ENCODE peak calls at places on chromosomes 16 and 17, in eight cellular contexts. U, E, P, Q, X, G, F and V are unnamed samples.

GRCh38 chr16:81796035-81796434 is 16.9 kb downstream of the PLCG2 start:
- DNase-seq in U (no peak), E (no peak), P (peak), Q (no peak), X (no peak), G (peak), F (no peak), V (no peak)

GRCh38 chr16:57501492-57501891 is 15.2 kb upstream of the DOK4 start:
- DNase-seq in U (no peak), E (no peak), P (no peak), Q (no peak), X (no peak), G (no peak), F (no peak), V (no peak)

GRCh38 chr17:4573682-4574081 is 10.6 kb upstream of the SMTNL2 start:
- DNase-seq in U (peak), E (no peak), P (no peak), Q (no peak), X (no peak), G (no peak), F (no peak), V (no peak)

GRCh38 chr17:74276051-74276476 is 2.0 kb downstream of the DNAI2 start:
- DNase-seq in U (no peak), E (no peak), P (no peak), Q (peak), X (no peak), G (no peak), F (no peak), V (no peak)

GRCh38 chr16:66619534-66620418 is 15.3 kb downstream of the CMTM3 start:
- DNase-seq in U (no peak), E (no peak), P (no peak), Q (no peak), X (no peak), G (peak), F (no peak), V (no peak)

GRCh38 chr17:43846221-43846712 is 709 bp upstream of the CD300LG start:
- DNase-seq in U (peak), E (peak), P (peak), Q (peak), X (peak), G (peak), F (peak), V (peak)

GRCh38 chr16:78220571-78220970 is 121.1 kb downstream of the WWOX start:
- DNase-seq in U (no peak), E (no peak), P (no peak), Q (no peak), X (no peak), G (no peak), F (no peak), V (no peak)

GRCh38 chr16:88569614-88569984 is 604 bp upstream of the ZC3H18 start:
- DNase-seq in U (no peak), E (peak), P (no peak), Q (no peak), X (no peak), G (peak), F (peak), V (no peak)

GRCh38 chr16:80058236-80058635 is 457.7 kb upstream of the MAF start:
- DNase-seq in U (no peak), E (peak), P (peak), Q (peak), X (no peak), G (no peak), F (no peak), V (no peak)

GRCh38 chr16:12089492-12090161 is 113.1 kb downstream of the SNX29 start:
- DNase-seq in U (no peak), E (peak), P (peak), Q (no peak), X (no peak), G (peak), F (peak), V (no peak)

GRCh38 chr16:89925596-89926079 is 2.5 kb downstream of the TUBB3 start:
- DNase-seq in U (no peak), E (no peak), P (no peak), Q (no peak), X (no peak), G (peak), F (no peak), V (peak)

GRCh38 chr17:197352-197751 is 15.9 kb upstream of the DOC2B start:
- DNase-seq in U (no peak), E (no peak), P (no peak), Q (no peak), X (no peak), G (no peak), F (no peak), V (no peak)

GRCh38 chr16:84356591-84357116 is 11.7 kb upstream of the ATP2C2 start:
- DNase-seq in U (no peak), E (no peak), P (peak), Q (no peak), X (no peak), G (no peak), F (no peak), V (no peak)

DNA sequence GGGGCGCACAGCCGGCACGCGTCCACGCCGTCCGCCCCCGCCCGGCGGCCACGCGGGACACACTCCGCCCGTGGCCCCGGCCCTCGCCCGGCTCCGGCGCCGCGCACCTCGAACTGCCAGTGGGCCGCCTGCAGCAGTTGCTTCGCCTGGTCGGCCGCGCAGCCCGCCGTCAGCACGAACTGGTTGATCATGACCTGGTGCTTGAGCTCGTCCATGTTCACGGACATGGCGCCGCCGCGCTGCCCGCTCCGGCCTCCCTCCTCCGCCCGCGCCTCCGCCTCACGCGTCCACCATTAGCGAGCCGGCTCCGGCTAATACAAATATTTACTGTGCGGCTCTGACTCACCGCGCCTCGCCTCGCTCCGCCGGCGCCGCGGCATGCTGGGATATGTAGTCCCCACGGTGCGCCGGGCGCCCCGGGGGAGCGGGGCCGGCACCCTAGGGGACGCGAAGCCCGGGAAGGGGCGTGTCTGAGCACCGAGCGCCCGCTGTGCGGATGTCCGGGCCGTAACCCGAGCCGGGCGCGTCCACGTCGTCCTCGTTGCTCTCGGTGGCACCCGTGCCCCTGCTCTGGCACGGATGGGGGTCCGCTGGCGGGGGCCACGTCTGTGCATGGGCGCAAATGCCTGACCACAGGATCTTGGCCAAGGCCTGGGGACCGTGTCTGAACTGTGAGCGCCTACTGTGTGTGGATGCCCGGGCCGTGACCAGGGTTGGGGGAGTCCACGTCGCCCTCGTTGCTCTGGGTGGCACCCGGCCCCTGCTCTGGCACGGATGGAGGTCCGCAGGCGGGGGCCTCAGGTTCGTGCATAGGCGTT is at the start of gene UBALD1:
- DNase-seq in U (peak), E (peak), P (peak), Q (peak), X (peak), G (peak), F (peak), V (peak)
- TF ChIP-seq POLR2A in U (peak), E (no peak), P (peak), Q (peak), X (peak), G (peak), F (peak), V (peak)

DNA sequence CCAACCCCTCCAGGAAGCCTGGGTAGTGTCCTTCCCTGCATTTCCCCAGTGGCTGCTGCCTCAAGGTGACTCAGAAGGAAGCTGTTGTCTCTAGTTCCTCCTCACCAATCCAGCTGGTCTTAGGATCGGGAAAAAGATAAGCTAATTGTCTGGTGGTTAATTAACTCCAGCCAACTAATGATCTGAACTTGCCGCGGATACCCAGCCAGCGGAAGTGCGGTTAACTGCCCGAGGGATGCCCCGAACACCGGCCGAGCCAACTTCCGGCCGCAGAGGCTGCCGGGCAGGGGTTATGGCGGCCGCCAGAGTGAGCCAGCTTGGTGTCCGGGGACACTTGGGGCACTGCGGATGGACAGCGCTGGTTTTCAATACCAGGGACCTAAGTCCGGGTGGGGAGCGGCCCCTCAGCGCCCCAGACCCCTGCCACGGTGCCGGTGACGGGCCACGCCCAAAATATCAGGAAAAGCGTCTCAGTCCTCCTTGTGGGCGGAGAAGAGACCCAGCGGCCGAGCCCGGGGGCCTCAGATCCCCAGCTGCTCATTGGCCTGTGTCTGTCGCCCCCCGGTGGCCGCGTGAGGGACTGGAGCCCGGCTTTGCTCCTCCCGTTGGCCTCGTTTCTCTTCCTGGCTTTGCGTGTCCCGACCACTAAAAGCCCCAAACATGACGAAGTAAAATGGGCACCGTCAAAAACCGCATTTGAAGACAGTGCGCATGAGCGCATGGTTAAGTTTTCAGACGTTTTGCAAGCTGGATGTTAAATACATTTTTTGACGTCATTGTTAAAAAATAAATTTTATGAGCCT is 10.2 kb upstream of the PRSS22 start:
- DNase-seq in U (peak), E (peak), P (peak), Q (peak), X (peak), G (peak), F (peak), V (peak)
- TF ChIP-seq POLR2A in U (peak), E (no peak), P (peak), Q (peak), X (peak), G (peak), F (peak), V (peak)

DNA sequence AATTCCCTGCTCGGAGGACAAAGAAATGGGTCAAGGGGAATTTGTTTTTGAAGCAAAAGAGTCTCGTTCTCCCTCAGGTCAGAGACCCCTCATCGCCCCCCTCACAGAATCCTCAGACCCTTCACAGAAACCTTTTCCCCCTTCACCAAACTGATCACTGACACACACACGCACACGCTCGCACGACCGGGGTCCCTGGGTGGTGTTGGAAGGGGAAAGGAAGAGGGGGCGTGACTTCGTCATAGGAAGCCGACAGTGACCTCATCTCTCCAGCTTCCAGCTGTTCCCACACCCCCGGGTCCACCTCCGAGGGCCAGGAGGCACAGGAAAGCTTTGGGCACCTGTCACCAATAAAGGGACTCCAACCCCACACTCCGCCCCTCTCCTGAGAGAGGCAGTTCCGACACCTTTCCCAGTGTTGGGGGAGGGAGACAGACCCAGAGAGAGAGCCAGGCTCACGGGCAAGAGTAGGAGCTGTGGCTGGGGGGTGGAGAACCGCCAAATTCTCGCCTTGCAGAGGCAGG is 1.2 kb downstream of the ASGR1 start:
- DNase-seq in U (no peak), E (no peak), P (no peak), Q (no peak), X (no peak), G (peak), F (peak), V (peak)
- TF ChIP-seq POLR2A in U (no peak), E (no peak), P (no peak), Q (no peak), X (no peak), G (no peak), F (no peak), V (no peak)

GRCh38 chr17:79732804-79733691 is 2.3 kb downstream of the ENPP7 start:
- DNase-seq in U (no peak), E (no peak), P (peak), Q (peak), X (no peak), G (peak), F (no peak), V (no peak)
- TF ChIP-seq POLR2A in U (no peak), E (no peak), P (no peak), Q (no peak), X (no peak), G (no peak), F (no peak), V (no peak)

GRCh38 chr16:30429678-30430427 is at the start of gene DCTPP1:
- DNase-seq in U (peak), E (peak), P (peak), Q (peak), X (peak), G (peak), F (peak), V (peak)
- TF ChIP-seq POLR2A in U (peak), E (no peak), P (peak), Q (peak), X (peak), G (peak), F (peak), V (peak)

GRCh38 chr17:59110973-59111372 is 4.3 kb upstream of the TRIM37 start:
- DNase-seq in U (no peak), E (no peak), P (no peak), Q (no peak), X (no peak), G (no peak), F (no peak), V (no peak)

GRCh38 chr17:59108400-59109102 is 1.9 kb upstream of the TRIM37 start:
- DNase-seq in U (no peak), E (no peak), P (no peak), Q (no peak), X (peak), G (no peak), F (no peak), V (no peak)

GRCh38 chr17:59115474-59115873 is 8.8 kb upstream of the TRIM37 start:
- DNase-seq in U (no peak), E (no peak), P (no peak), Q (no peak), X (no peak), G (no peak), F (no peak), V (no peak)

GRCh38 chr17:59107306-59107670 is 608 bp upstream of the TRIM37 start:
- DNase-seq in U (no peak), E (no peak), P (no peak), Q (no peak), X (no peak), G (no peak), F (no peak), V (no peak)

DNA sequence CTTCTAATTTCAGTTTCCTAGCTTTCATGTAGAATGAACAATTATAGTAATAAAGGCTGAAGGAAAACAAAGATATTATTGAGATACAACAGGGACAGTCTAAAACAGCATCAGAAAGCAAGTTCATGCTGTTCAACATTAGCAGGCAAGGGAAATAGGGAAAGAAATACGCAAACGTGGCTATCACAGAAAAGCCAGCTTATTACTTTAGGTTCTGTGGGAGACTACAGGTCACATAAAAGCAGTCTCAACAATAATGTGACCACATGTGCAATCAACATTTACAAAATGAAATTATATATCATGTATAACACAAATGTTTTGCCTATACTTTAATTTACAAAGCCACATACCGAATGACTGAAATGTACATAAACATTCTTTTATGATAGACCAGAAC is 4.9 kb upstream of the TRIM37 start:
- DNase-seq in U (no peak), E (no peak), P (no peak), Q (no peak), X (no peak), G (no peak), F (no peak), V (no peak)
- TF ChIP-seq POLR2A in U (no peak), E (no peak), P (no peak), Q (no peak), X (no peak), G (no peak), F (no peak), V (no peak)

GRCh38 chr16:524274-525011 is 3.1 kb upstream of the CAPN15 start:
- DNase-seq in U (no peak), E (no peak), P (no peak), Q (no peak), X (no peak), G (no peak), F (no peak), V (no peak)
- TF ChIP-seq POLR2A in U (no peak), E (no peak), P (no peak), Q (no peak), X (peak), G (no peak), F (no peak), V (peak)